ENCODE peak calls at places on chromosome 17, in nine cellular contexts. One of them, this sample, is unnamed.

GRCh38 chr17:42918902-42919521 is 18.4 kb downstream of the G6PC1 start:
- DNase-seq in thoracic aorta: no peak
- DNase-seq in activated T-cell treated with anti-CD3 and anti-CD28 coated beads, Interleukin-2, amount 50 U/mL, for 48 hours: no peak
- DNase-seq in AG09309: no peak
- DNase-seq in iris pigment epithelial cell: no peak
- DNase-seq in occipital lobe: no peak
- DNase-seq in Daoy: no peak
- DNase-seq in cardiac muscle cell: no peak
- DNase-seq in H9: no peak
- DNase-seq in this sample: peak

GRCh38 chr17:61551255-61551742 is 39.7 kb downstream of the NACA2 start:
- DNase-seq in thoracic aorta: no peak
- DNase-seq in activated T-cell treated with anti-CD3 and anti-CD28 coated beads, Interleukin-2, amount 50 U/mL, for 48 hours: no peak
- DNase-seq in AG09309: no peak
- DNase-seq in iris pigment epithelial cell: peak
- DNase-seq in occipital lobe: no peak
- DNase-seq in Daoy: peak
- DNase-seq in cardiac muscle cell: peak
- DNase-seq in H9: no peak
- DNase-seq in this sample: no peak

GRCh38 chr17:41973457-41973856 is 6.9 kb downstream of the CNP start:
- DNase-seq in thoracic aorta: no peak
- DNase-seq in activated T-cell treated with anti-CD3 and anti-CD28 coated beads, Interleukin-2, amount 50 U/mL, for 48 hours: no peak
- DNase-seq in AG09309: no peak
- DNase-seq in iris pigment epithelial cell: no peak
- DNase-seq in occipital lobe: no peak
- DNase-seq in Daoy: no peak
- DNase-seq in cardiac muscle cell: no peak
- DNase-seq in H9: no peak
- DNase-seq in this sample: no peak

GRCh38 chr17:57203076-57203475 is 53.2 kb upstream of the MSI2 start:
- DNase-seq in thoracic aorta: no peak
- DNase-seq in activated T-cell treated with anti-CD3 and anti-CD28 coated beads, Interleukin-2, amount 50 U/mL, for 48 hours: no peak
- DNase-seq in AG09309: no peak
- DNase-seq in iris pigment epithelial cell: no peak
- DNase-seq in occipital lobe: no peak
- DNase-seq in Daoy: no peak
- DNase-seq in cardiac muscle cell: no peak
- DNase-seq in H9: no peak
- DNase-seq in this sample: no peak

GRCh38 chr17:74972107-74972972 is at the start of gene HID1:
- DNase-seq in thoracic aorta: no peak
- DNase-seq in activated T-cell treated with anti-CD3 and anti-CD28 coated beads, Interleukin-2, amount 50 U/mL, for 48 hours: peak
- DNase-seq in AG09309: no peak
- DNase-seq in iris pigment epithelial cell: no peak
- DNase-seq in occipital lobe: peak
- DNase-seq in Daoy: peak
- DNase-seq in cardiac muscle cell: peak
- DNase-seq in H9: peak
- DNase-seq in this sample: peak

GRCh38 chr17:29760279-29760721 is 137.6 kb upstream of the CORO6 start:
- DNase-seq in thoracic aorta: no peak
- DNase-seq in activated T-cell treated with anti-CD3 and anti-CD28 coated beads, Interleukin-2, amount 50 U/mL, for 48 hours: peak
- DNase-seq in AG09309: no peak
- DNase-seq in iris pigment epithelial cell: peak
- DNase-seq in occipital lobe: no peak
- DNase-seq in Daoy: peak
- DNase-seq in cardiac muscle cell: peak
- DNase-seq in H9: no peak
- DNase-seq in this sample: no peak

GRCh38 chr17:73827627-73828241 is 183.5 kb upstream of the SDK2 start:
- DNase-seq in thoracic aorta: no peak
- DNase-seq in activated T-cell treated with anti-CD3 and anti-CD28 coated beads, Interleukin-2, amount 50 U/mL, for 48 hours: no peak
- DNase-seq in AG09309: no peak
- DNase-seq in iris pigment epithelial cell: no peak
- DNase-seq in occipital lobe: no peak
- DNase-seq in Daoy: no peak
- DNase-seq in cardiac muscle cell: peak
- DNase-seq in H9: peak
- DNase-seq in this sample: no peak

GRCh38 chr17:66255112-66255511 is 25.9 kb upstream of the APOH start:
- DNase-seq in thoracic aorta: no peak
- DNase-seq in activated T-cell treated with anti-CD3 and anti-CD28 coated beads, Interleukin-2, amount 50 U/mL, for 48 hours: no peak
- DNase-seq in AG09309: no peak
- DNase-seq in iris pigment epithelial cell: peak
- DNase-seq in occipital lobe: no peak
- DNase-seq in Daoy: peak
- DNase-seq in cardiac muscle cell: peak
- DNase-seq in H9: no peak
- DNase-seq in this sample: no peak

GRCh38 chr17:78357177-78357586 is 2.7 kb downstream of the SOCS3 start:
- DNase-seq in thoracic aorta: no peak
- DNase-seq in activated T-cell treated with anti-CD3 and anti-CD28 coated beads, Interleukin-2, amount 50 U/mL, for 48 hours: peak
- DNase-seq in AG09309: no peak
- DNase-seq in iris pigment epithelial cell: peak
- DNase-seq in occipital lobe: peak
- DNase-seq in Daoy: peak
- DNase-seq in cardiac muscle cell: peak
- DNase-seq in H9: peak
- DNase-seq in this sample: no peak